ENCODE peak calls at places on chromosomes 7 and 10, in five cellular contexts. One of them, this sample, is unnamed. For H3K4me1, the result is how much of the 10 kb centered on the place peaks cover.

GRCh38 chr10:4708123-4708759 is 117.8 kb upstream of the AKR1E2 start:
- DNase-seq in HCT116: no peak
- DNase-seq in mucosa of descending colon: no peak
- DNase-seq in kidney: no peak
- DNase-seq in uterus: no peak
- DNase-seq in this sample: no peak

GRCh38 chr7:131034166-131034881 is 293.4 kb upstream of the MKLN1 start:
- DNase-seq in HCT116: no peak
- DNase-seq in mucosa of descending colon: no peak
- DNase-seq in kidney: no peak
- DNase-seq in uterus: no peak
- DNase-seq in this sample: no peak

GRCh38 chr10:84820121-84820520 is 491.7 kb downstream of the CCSER2 start:
- DNase-seq in kidney: no peak
- DNase-seq in uterus: no peak
- DNase-seq in mucosa of descending colon: peak
- DNase-seq in HCT116: peak
- DNase-seq in this sample: no peak

GRCh38 chr10:48838830-48839229 is 100.8 kb downstream of the LRRC18 start:
- DNase-seq in mucosa of descending colon: no peak
- DNase-seq in HCT116: no peak
- DNase-seq in kidney: no peak
- DNase-seq in uterus: no peak
- DNase-seq in this sample: no peak

GRCh38 chr10:836782-837181 is 94.7 kb downstream of the LARP4B start:
- DNase-seq in HCT116: no peak
- DNase-seq in uterus: no peak
- DNase-seq in mucosa of descending colon: no peak
- DNase-seq in kidney: no peak
- DNase-seq in this sample: no peak

GRCh38 chr10:79239275-79239779 is 107.9 kb upstream of the PPIF start:
- DNase-seq in HCT116: no peak
- DNase-seq in mucosa of descending colon: no peak
- DNase-seq in uterus: no peak
- DNase-seq in kidney: peak
- DNase-seq in this sample: no peak

GRCh38 chr10:74289172-74289571 is 138.2 kb downstream of the ADK start:
- DNase-seq in HCT116: no peak
- DNase-seq in uterus: no peak
- DNase-seq in mucosa of descending colon: no peak
- DNase-seq in kidney: no peak
- DNase-seq in this sample: no peak

GRCh38 chr7:128694742-128695141 is 22.6 kb downstream of the GARIN1A start:
- DNase-seq in mucosa of descending colon: no peak
- DNase-seq in kidney: no peak
- DNase-seq in uterus: no peak
- DNase-seq in HCT116: no peak
- DNase-seq in this sample: no peak

GRCh38 chr10:78901694-78902093 is 167.1 kb upstream of the ZMIZ1 start:
- DNase-seq in HCT116: no peak
- DNase-seq in uterus: no peak
- DNase-seq in kidney: no peak
- DNase-seq in mucosa of descending colon: no peak
- DNase-seq in this sample: no peak

GRCh38 chr10:6624392-6624791 is 44.3 kb upstream of the PRKCQ start:
- DNase-seq in mucosa of descending colon: no peak
- DNase-seq in HCT116: no peak
- DNase-seq in uterus: no peak
- DNase-seq in kidney: no peak
- DNase-seq in this sample: no peak

GRCh38 chr7:19133891-19134290 is 11.3 kb downstream of the FERD3L start:
- DNase-seq in HCT116: no peak
- DNase-seq in mucosa of descending colon: no peak
- DNase-seq in kidney: no peak
- DNase-seq in uterus: no peak
- DNase-seq in this sample: no peak

GRCh38 chr7:1856161-1856965 is 186.3 kb downstream of the ELFN1 start:
- DNase-seq in mucosa of descending colon: no peak
- DNase-seq in uterus: no peak
- DNase-seq in kidney: peak
- DNase-seq in HCT116: no peak
- DNase-seq in this sample: no peak

GRCh38 chr10:84348431-84348830 is 20.0 kb downstream of the CCSER2 start:
- DNase-seq in kidney: no peak
- DNase-seq in uterus: no peak
- DNase-seq in mucosa of descending colon: no peak
- DNase-seq in HCT116: no peak
- DNase-seq in this sample: no peak

GRCh38 chr7:27971171-27971570 is 209.4 kb downstream of the JAZF1 start:
- DNase-seq in mucosa of descending colon: no peak
- DNase-seq in HCT116: no peak
- DNase-seq in kidney: no peak
- DNase-seq in uterus: no peak
- DNase-seq in this sample: no peak

GRCh38 chr7:13130321-13130720 is 442.9 kb downstream of the ARL4A start:
- DNase-seq in mucosa of descending colon: no peak
- DNase-seq in kidney: no peak
- DNase-seq in HCT116: no peak
- DNase-seq in uterus: no peak
- DNase-seq in this sample: no peak

GRCh38 chr7:48101880-48102448 is 12.9 kb downstream of the UPP1 start:
- DNase-seq in kidney: no peak
- DNase-seq in HCT116: no peak
- DNase-seq in uterus: no peak
- DNase-seq in mucosa of descending colon: no peak
- DNase-seq in this sample: no peak

GRCh38 chr10:35194906-35195305 is 68.3 kb downstream of the CREM start:
- DNase-seq in mucosa of descending colon: no peak
- DNase-seq in kidney: no peak
- DNase-seq in HCT116: peak
- DNase-seq in uterus: no peak
- DNase-seq in this sample: no peak

GRCh38 chr10:131891196-131891928 is 9.4 kb upstream of the PPP2R2D start:
- DNase-seq in kidney: peak
- DNase-seq in HCT116: no peak
- DNase-seq in uterus: no peak
- DNase-seq in mucosa of descending colon: no peak
- DNase-seq in this sample: no peak

GRCh38 chr10:36640626-36641025 is 484.8 kb upstream of the ANKRD30A start:
- DNase-seq in HCT116: no peak
- DNase-seq in kidney: no peak
- DNase-seq in uterus: no peak
- DNase-seq in mucosa of descending colon: no peak
- DNase-seq in this sample: no peak

GRCh38 chr10:15461353-15462108 is 90.4 kb upstream of the FAM171A1 start:
- DNase-seq in mucosa of descending colon: peak
- DNase-seq in kidney: peak
- DNase-seq in uterus: peak
- DNase-seq in HCT116: peak
- DNase-seq in this sample: peak

GRCh38 chr7:82319674-82320118 is 123.9 kb downstream of the CACNA2D1 start:
- DNase-seq in mucosa of descending colon: peak
- DNase-seq in kidney: peak
- DNase-seq in HCT116: no peak
- DNase-seq in uterus: peak
- DNase-seq in this sample: peak

GRCh38 chr10:13074562-13075451 is 25.2 kb upstream of the OPTN start:
- DNase-seq in kidney: peak
- DNase-seq in HCT116: peak
- DNase-seq in uterus: peak
- DNase-seq in mucosa of descending colon: peak
- DNase-seq in this sample: peak

GRCh38 chr10:17227367-17228080 is 517 bp upstream of the VIM start:
- DNase-seq in uterus: no peak
- DNase-seq in HCT116: no peak
- DNase-seq in kidney: no peak
- DNase-seq in mucosa of descending colon: no peak
- DNase-seq in this sample: no peak

GRCh38 chr10:42754155-42755027 is 28.2 kb upstream of the BMS1 start:
- DNase-seq in uterus: no peak
- DNase-seq in kidney: peak
- DNase-seq in HCT116: no peak
- DNase-seq in mucosa of descending colon: peak
- DNase-seq in this sample: peak

GRCh38 chr10:17335065-17335464 is 107.0 kb downstream of the VIM start:
- DNase-seq in kidney: no peak
- DNase-seq in uterus: no peak
- DNase-seq in mucosa of descending colon: no peak
- DNase-seq in HCT116: no peak
- DNase-seq in this sample: no peak

GRCh38 chr7:103065666-103066065 is 8.9 kb downstream of the FBXL13 start:
- DNase-seq in kidney: no peak
- DNase-seq in mucosa of descending colon: peak
- DNase-seq in uterus: no peak
- DNase-seq in HCT116: peak
- DNase-seq in this sample: no peak

GRCh38 chr7:107047902-107048782 is 3.6 kb downstream of the PRKAR2B start:
- DNase-seq in HCT116: no peak
- DNase-seq in mucosa of descending colon: no peak
- DNase-seq in uterus: no peak
- DNase-seq in kidney: no peak
- DNase-seq in this sample: no peak
- TF ChIP-seq CTCF in HCT116: peak
- TF ChIP-seq CTCF in mucosa of descending colon: no peak
- TF ChIP-seq CTCF in uterus: no peak
- TF ChIP-seq CTCF in kidney: no peak
- TF ChIP-seq CTCF in this sample: no peak

DNA sequence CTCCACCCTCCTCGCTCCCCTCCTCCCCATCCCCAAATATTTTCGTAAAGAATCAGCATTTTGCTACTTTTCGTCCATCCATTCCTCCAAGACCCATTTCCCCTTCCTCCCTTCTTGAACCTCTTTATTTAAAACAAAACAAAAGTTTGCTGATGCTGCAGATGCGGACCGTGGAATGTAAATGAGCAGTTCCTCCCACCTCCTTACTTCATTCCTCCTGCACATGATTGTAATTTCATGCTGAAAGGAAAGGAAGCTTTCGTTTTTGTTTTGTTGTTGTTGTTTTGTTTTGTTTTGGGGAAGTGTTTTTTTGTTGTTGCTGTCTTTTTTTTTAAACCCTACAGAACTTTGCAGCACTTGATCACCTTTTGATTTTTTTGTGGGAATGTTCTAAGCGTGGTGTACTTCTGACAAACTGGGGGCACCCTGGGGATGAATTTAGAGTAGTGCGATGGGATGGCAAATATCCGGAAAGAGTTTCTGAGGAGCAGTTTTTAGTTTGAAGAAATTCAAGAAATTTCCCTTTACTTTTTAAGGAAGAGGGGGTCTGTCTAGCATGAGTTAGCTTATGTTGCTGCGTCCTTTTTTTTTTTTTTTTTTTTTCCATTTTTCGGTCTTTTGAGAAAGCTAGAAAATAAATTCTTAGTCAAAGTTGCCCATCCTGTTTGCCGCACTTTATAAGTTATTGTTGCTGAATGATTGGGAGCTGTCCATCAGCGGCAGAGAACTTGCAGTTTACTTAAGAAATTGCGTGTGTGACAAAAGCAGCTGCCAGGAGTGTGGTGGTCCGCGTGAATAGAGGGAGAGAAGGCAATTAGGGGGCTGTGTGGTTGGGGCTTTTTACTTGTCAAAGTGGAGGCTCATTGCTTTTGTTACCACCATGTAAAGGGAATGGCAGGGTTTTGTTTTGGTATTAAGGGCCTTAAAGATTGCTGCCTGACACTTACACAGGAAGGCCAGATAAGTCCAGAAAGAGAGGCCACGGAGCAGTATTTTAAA is 177.5 kb downstream of the TCF7L2 start:
- DNase-seq in mucosa of descending colon: no peak
- DNase-seq in uterus: no peak
- DNase-seq in HCT116: no peak
- DNase-seq in kidney: no peak
- DNase-seq in this sample: no peak
- H3K4me1 ChIP-seq in mucosa of descending colon: under half
- H3K4me1 ChIP-seq in uterus: under half
- H3K4me1 ChIP-seq in HCT116: under half
- H3K4me1 ChIP-seq in kidney: under half
- H3K4me1 ChIP-seq in this sample: under half

DNA sequence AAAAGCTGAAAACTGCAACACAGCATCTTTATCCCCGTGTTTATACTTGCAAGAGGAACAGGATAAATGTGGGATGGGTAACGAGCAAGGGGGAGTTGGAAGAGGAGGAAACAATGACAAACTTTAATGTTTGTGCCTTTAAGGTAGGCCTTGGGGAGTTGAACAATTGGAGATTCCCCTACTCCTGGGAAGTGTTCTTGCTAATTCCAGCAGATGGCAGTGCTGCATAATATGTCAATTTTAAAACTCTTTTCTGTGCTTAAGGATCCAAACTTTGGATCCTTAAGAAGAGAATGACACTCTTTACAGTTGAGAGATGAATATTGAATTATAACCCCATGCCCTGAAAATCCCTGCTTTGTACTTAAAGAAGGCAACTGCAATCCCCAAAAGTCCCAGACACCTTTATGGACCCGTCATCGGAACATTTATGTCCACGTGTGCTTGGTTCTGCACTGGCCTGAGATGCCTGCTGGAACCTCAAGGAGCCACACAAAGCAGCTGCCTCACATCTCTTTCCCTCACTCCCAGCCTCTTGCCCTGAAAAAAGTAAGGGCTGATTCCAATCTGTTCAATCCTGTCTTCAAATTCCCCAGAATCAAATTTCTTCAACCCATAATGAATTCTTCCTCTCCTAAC is 12.0 kb downstream of the IFIT5 start:
- DNase-seq in uterus: no peak
- DNase-seq in mucosa of descending colon: peak
- DNase-seq in kidney: no peak
- DNase-seq in HCT116: no peak
- DNase-seq in this sample: peak
- TF ChIP-seq CTCF in uterus: peak
- TF ChIP-seq CTCF in mucosa of descending colon: no peak
- TF ChIP-seq CTCF in kidney: peak
- TF ChIP-seq CTCF in HCT116: peak
- TF ChIP-seq CTCF in this sample: peak

GRCh38 chr10:7792541-7792940 is 4.6 kb downstream of the ATP5F1C start:
- DNase-seq in kidney: no peak
- DNase-seq in uterus: no peak
- DNase-seq in mucosa of descending colon: no peak
- DNase-seq in HCT116: no peak
- DNase-seq in this sample: no peak
- H3K4me1 ChIP-seq in kidney: under half
- H3K4me1 ChIP-seq in uterus: under half
- H3K4me1 ChIP-seq in mucosa of descending colon: under half
- H3K4me1 ChIP-seq in HCT116: under half
- H3K4me1 ChIP-seq in this sample: half or more

This sample was measured in heart right ventricle.